ENCODE peak calls at places on chromosomes 5 and 9, in seven cellular contexts. F is IMR-90, S is dorsolateral prefrontal cortex, R is keratinocyte, T is A549, L is neural progenitor cell, J is K562. Y is an unnamed sample.

GRCh38 chr5:125660231-125660895 is 762.8 kb upstream of the GRAMD2B start:
- DNase-seq in F (no peak), S (no peak), R (no peak), T (no peak), L (no peak), J (no peak), Y (no peak)

GRCh38 chr5:130337179-130337888 is 433.1 kb downstream of the CHSY3 start:
- DNase-seq in F (peak), S (no peak), R (no peak), T (peak), L (no peak), J (no peak), Y (no peak)

GRCh38 chr5:137609122-137609521 is 110.0 kb upstream of the SPOCK1 start:
- DNase-seq in F (peak), S (no peak), R (no peak), T (no peak), L (no peak), J (no peak), Y (no peak)

GRCh38 chr9:137384116-137384756 is 38.7 kb downstream of the EXD3 start:
- DNase-seq in F (peak), S (no peak), R (no peak), T (no peak), L (peak), J (peak), Y (no peak)

GRCh38 chr9:99905833-99906402 is 536 bp upstream of the STX17 start:
- DNase-seq in F (peak), S (no peak), R (no peak), T (no peak), L (no peak), J (peak), Y (no peak)

GRCh38 chr5:74406844-74407243 is 233.7 kb downstream of the ENC1 start:
- DNase-seq in F (no peak), S (no peak), R (no peak), T (no peak), L (no peak), J (no peak), Y (no peak)

GRCh38 chr9:136644593-136645342 is 17.9 kb upstream of the EGFL7 start:
- DNase-seq in F (peak), S (no peak), R (no peak), T (peak), L (peak), J (peak), Y (no peak)

GRCh38 chr5:173497685-173498084 is 118.8 kb downstream of the BOD1 start:
- DNase-seq in F (no peak), S (no peak), R (no peak), T (no peak), L (no peak), J (peak), Y (no peak)

GRCh38 chr5:2981035-2981434 is 229.6 kb upstream of the IRX2 start:
- DNase-seq in F (no peak), S (no peak), R (no peak), T (no peak), L (no peak), J (no peak), Y (no peak)

GRCh38 chr5:151657105-151657504 is 29.6 kb downstream of the SPARC start:
- DNase-seq in F (no peak), S (no peak), R (no peak), T (no peak), L (no peak), J (no peak), Y (no peak)

GRCh38 chr9:70111641-70112236 is 68.1 kb downstream of the MAMDC2 start:
- DNase-seq in F (peak), S (no peak), R (peak), T (no peak), L (no peak), J (no peak), Y (no peak)

GRCh38 chr5:95859327-95860060 is 37.0 kb upstream of the GLRX start:
- DNase-seq in F (no peak), S (no peak), R (no peak), T (no peak), L (no peak), J (no peak), Y (no peak)

GRCh38 chr5:86880785-86881492 is 263.2 kb downstream of the COX7C start:
- DNase-seq in F (peak), S (no peak), R (peak), T (peak), L (peak), J (peak), Y (peak)

GRCh38 chr5:80933061-80933460 is 27.1 kb upstream of the RASGRF2 start:
- DNase-seq in F (peak), S (no peak), R (no peak), T (no peak), L (no peak), J (no peak), Y (no peak)

GRCh38 chr5:36722913-36723312 is 116.5 kb downstream of the SLC1A3 start:
- DNase-seq in F (peak), S (no peak), R (no peak), T (no peak), L (no peak), J (no peak), Y (no peak)

GRCh38 chr9:95270790-95271189 is 46.7 kb downstream of the FANCC start:
- DNase-seq in F (no peak), S (no peak), R (no peak), T (no peak), L (no peak), J (no peak), Y (no peak)

GRCh38 chr9:95268681-95269080 is 48.8 kb downstream of the FANCC start:
- DNase-seq in F (peak), S (no peak), R (no peak), T (peak), L (peak), J (peak), Y (no peak)

GRCh38 chr9:95265960-95266359 is 51.5 kb downstream of the FANCC start:
- DNase-seq in F (no peak), S (no peak), R (no peak), T (no peak), L (no peak), J (no peak), Y (no peak)

GRCh38 chr9:95264954-95265615 is 52.4 kb downstream of the FANCC start:
- DNase-seq in F (peak), S (no peak), R (no peak), T (no peak), L (peak), J (peak), Y (no peak)

GRCh38 chr9:95266649-95267048 is 50.9 kb downstream of the FANCC start:
- DNase-seq in F (no peak), S (no peak), R (no peak), T (no peak), L (no peak), J (no peak), Y (no peak)
- H3K4me3 ChIP-seq in F (no peak), S (no peak), R (no peak), T (no peak), L (no peak), J (no peak), Y (no peak)

GRCh38 chr5:32587067-32587551 is 1.8 kb downstream of the SUB1 start:
- DNase-seq in F (no peak), S (no peak), R (no peak), T (no peak), L (no peak), J (no peak), Y (no peak)
- H3K27ac ChIP-seq in F (no peak), S (peak), R (no peak), T (no peak), L (no peak), J (no peak), Y (no peak)

GRCh38 chr9:91207481-91207888 is 154.2 kb downstream of the AUH start:
- DNase-seq in F (peak), S (no peak), R (no peak), T (no peak), L (no peak), J (no peak), Y (no peak)
- H3K4me3 ChIP-seq in F (no peak), S (peak), R (no peak), T (no peak), L (no peak), J (no peak), Y (no peak)

DNA sequence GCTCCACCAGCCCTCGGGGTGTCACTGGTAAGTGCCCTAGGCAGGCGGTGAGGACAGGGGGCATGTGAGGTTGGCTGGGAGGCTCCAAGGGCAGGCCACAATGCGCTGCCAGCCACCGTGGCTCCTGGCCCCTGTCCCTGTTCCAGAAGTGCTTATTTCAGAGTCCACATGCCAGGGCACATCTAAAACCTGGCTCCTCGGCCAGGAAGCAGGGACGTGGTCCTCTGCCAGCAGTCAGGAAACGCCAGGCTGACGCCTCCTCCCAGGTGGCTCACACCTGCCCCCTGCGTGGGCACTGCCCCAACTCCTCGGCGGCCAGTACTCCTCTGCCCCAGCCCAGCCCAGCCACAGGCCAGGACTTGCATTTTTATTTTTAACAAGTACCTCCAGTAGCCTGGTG is 68.5 kb downstream of the SECISBP2 start:
- DNase-seq in F (no peak), S (no peak), R (no peak), T (no peak), L (no peak), J (no peak), Y (no peak)
- H3K27ac ChIP-seq in F (no peak), S (peak), R (no peak), T (no peak), L (no peak), J (no peak), Y (no peak)

GRCh38 chr5:161546463-161547301 is at the start of gene GABRB2:
- DNase-seq in F (no peak), S (peak), R (no peak), T (no peak), L (peak), J (peak), Y (no peak)

GRCh38 chr5:161545701-161546462 is 643 bp downstream of the GABRB2 start:
- DNase-seq in F (no peak), S (no peak), R (no peak), T (no peak), L (peak), J (no peak), Y (no peak)

GRCh38 chr5:161548472-161549094 is 2.1 kb upstream of the GABRB2 start:
- DNase-seq in F (no peak), S (no peak), R (no peak), T (no peak), L (peak), J (no peak), Y (no peak)

GRCh38 chr5:161549106-161549505 is 2.6 kb upstream of the GABRB2 start:
- DNase-seq in F (no peak), S (no peak), R (no peak), T (no peak), L (peak), J (no peak), Y (no peak)

GRCh38 chr5:161547573-161548471 is 1.3 kb upstream of the GABRB2 start:
- DNase-seq in F (no peak), S (no peak), R (no peak), T (no peak), L (peak), J (no peak), Y (no peak)
- H3K4me3 ChIP-seq in F (no peak), S (peak), R (no peak), T (peak), L (peak), J (no peak), Y (peak)